ENCODE peak calls at places on chromosomes 2 and 18, in nine cellular contexts. Z is A549; Q is NB4; V is AG09309; J is naive thymus-derived CD4-positive, alpha-beta T cell; B is GM23338; C is HCT116; U is heart left ventricle; N is AG04450. A is an unnamed sample.

GRCh38 chr2:47310801-47311560 is 92.0 kb upstream of the MSH2 start:
- DNase-seq in Z (no peak), Q (no peak), V (no peak), J (no peak), B (no peak), C (no peak), U (peak; percentile 45), N (no peak), A (no peak)

GRCh38 chr2:16006537-16007166 is 66.3 kb downstream of the MYCN start:
- DNase-seq in Z (no peak), Q (peak; percentile 15), V (no peak), J (no peak), B (no peak), C (no peak), U (no peak), N (no peak), A (no peak)

GRCh38 chr18:43563780-43564179 is 286.5 kb upstream of the SYT4 start:
- DNase-seq in Z (no peak), Q (peak; percentile 44), V (peak; percentile 11), J (no peak), B (peak; percentile 75), C (no peak), U (no peak), N (no peak), A (no peak)

GRCh38 chr2:34099377-34099776 is 500.3 kb upstream of the FAM98A start:
- DNase-seq in Z (no peak), Q (no peak), V (no peak), J (no peak), B (no peak), C (no peak), U (no peak), N (no peak), A (no peak)

GRCh38 chr2:20611077-20611843 is 39.6 kb downstream of the HS1BP3 start:
- DNase-seq in Z (no peak), Q (no peak), V (no peak), J (no peak), B (peak; percentile 48), C (no peak), U (peak; percentile 88), N (peak; percentile 68), A (no peak)

GRCh38 chr18:7329036-7329435 is 98.1 kb downstream of the LRRC30 start:
- DNase-seq in Z (no peak), Q (no peak), V (no peak), J (no peak), B (no peak), C (no peak), U (no peak), N (no peak), A (no peak)

GRCh38 chr2:41395692-41396091 is 652.1 kb upstream of the PKDCC start:
- DNase-seq in Z (no peak), Q (no peak), V (no peak), J (no peak), B (no peak), C (no peak), U (no peak), N (no peak), A (no peak)

GRCh38 chr2:123648014-123648413 is 377.1 kb upstream of the CNTNAP5 start:
- DNase-seq in Z (no peak), Q (no peak), V (no peak), J (no peak), B (no peak), C (no peak), U (no peak), N (no peak), A (no peak)

GRCh38 chr2:172409042-172409441 is 18.3 kb upstream of the ITGA6 start:
- DNase-seq in Z (no peak), Q (no peak), V (no peak), J (no peak), B (no peak), C (no peak), U (no peak), N (no peak), A (no peak)

GRCh38 chr2:66436546-66436945 is 1.6 kb downstream of the MEIS1 start:
- DNase-seq in Z (no peak), Q (no peak), V (no peak), J (no peak), B (peak; percentile 13), C (no peak), U (no peak), N (no peak), A (no peak)
- H3K4me3 ChIP-seq in Z (no peak overlapping the region), Q (peak overlapping the region; percentile 61), V (peak overlapping the region; percentile 96), J (no peak overlapping the region), B (no peak overlapping the region), C (no peak overlapping the region), U (peak overlapping the region; percentile 63), N (peak overlapping the region; percentile 91), A (peak overlapping the region; percentile 65)

DNA sequence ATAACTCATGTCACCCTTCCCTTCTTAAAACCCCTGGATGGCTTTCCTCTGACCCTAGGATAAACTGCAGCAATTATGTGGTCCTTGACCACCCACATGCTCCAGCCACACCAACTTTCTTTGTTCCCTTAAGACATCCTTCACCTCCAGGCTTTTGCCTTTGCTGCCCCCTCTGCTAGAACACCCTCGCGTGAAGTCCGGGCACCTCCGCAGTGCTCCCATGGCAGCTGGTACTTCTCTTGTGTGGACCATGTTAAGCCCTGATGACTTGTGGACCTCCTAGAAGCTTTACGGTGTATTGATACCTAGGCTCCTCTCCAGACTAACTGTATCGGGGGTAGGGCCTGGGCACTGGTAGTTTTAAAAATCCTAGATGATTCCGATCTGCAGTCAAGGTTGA is 824 bp upstream of the ABHD1 start:
- DNase-seq in Z (no peak), Q (no peak), V (no peak), J (no peak), B (no peak), C (no peak), U (no peak), N (no peak), A (no peak)
- H3K4me3 ChIP-seq in Z (no peak overlapping the region), Q (no peak overlapping the region), V (no peak overlapping the region), J (peak overlapping the region; percentile 59), B (peak overlapping the region; percentile 70), C (no peak overlapping the region), U (peak overlapping the region; percentile 66), N (no peak overlapping the region), A (no peak overlapping the region)

GRCh38 chr2:71700880-71701397 is 247.6 kb downstream of the DYSF start:
- DNase-seq in Z (no peak), Q (no peak), V (no peak), J (no peak), B (no peak), C (no peak), U (peak; percentile 83), N (no peak), A (no peak)
- H3K4me3 ChIP-seq in Z (no peak overlapping the region), Q (no peak overlapping the region), V (no peak overlapping the region), J (no peak overlapping the region), B (no peak overlapping the region), C (no peak overlapping the region), U (no peak overlapping the region), N (no peak overlapping the region), A (no peak overlapping the region)

GRCh38 chr2:174329157-174329715 is 5.5 kb upstream of the SP9 start:
- DNase-seq in Z (no peak), Q (no peak), V (no peak), J (no peak), B (no peak), C (no peak), U (no peak), N (no peak), A (no peak)

GRCh38 chr2:174331731-174332606 is 2.8 kb upstream of the SP9 start:
- DNase-seq in Z (no peak), Q (peak; percentile 24), V (no peak), J (no peak), B (peak; percentile 66), C (no peak), U (no peak), N (no peak), A (no peak)

GRCh38 chr2:174332607-174333001 is 2.1 kb upstream of the SP9 start:
- DNase-seq in Z (no peak), Q (peak; percentile 28), V (no peak), J (no peak), B (peak; percentile 82), C (no peak), U (no peak), N (no peak), A (no peak)

GRCh38 chr2:174333017-174333501 is 1.7 kb upstream of the SP9 start:
- DNase-seq in Z (no peak), Q (no peak), V (no peak), J (no peak), B (no peak), C (no peak), U (no peak), N (no peak), A (no peak)

DNA sequence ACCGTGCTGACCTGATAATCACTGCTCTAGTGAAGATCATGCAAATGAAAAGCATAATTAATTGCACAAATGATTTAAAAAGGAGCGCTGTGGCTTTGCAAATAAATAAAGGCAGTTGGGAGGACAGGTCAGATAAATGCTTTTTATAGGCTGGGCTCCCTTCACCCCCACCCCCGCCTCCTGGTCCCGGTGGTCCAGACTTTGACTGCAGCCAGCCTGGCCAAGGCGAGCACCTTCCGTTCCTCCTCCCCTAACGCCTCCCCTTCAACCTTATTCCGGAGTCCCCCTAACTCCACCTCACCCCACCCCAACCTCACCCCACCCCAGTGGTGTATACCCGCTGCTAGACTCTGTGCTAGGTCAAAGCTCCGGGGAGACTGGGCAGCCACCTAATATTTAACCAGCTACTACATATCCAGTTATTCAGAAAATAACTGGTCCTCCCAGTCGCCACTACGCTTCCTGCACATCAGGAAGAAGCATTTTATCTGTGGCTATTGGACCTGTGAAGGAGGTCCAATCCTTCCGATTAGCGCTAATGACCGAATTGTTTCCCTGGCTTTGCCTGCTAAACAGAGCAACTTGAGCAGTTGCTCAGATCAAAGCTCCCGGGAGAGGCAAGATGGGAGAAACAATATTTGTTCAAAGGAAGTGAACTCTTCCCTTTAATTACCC is 3.7 kb upstream of the SP9 start:
- DNase-seq in Z (no peak), Q (no peak), V (no peak), J (no peak), B (peak; percentile 57), C (no peak), U (no peak), N (no peak), A (no peak)
- H3K4me3 ChIP-seq in Z (no peak overlapping the region), Q (no peak overlapping the region), V (no peak overlapping the region), J (no peak overlapping the region), B (peak overlapping the region; percentile 49), C (no peak overlapping the region), U (no peak overlapping the region), N (no peak overlapping the region), A (no peak overlapping the region)

GRCh38 chr2:135743860-135744259 is 2.2 kb downstream of the UBXN4 start:
- DNase-seq in Z (no peak), Q (no peak), V (no peak), J (no peak), B (no peak), C (no peak), U (no peak), N (no peak), A (peak; percentile 95)

GRCh38 chr2:135744761-135745314 is 3.2 kb downstream of the UBXN4 start:
- DNase-seq in Z (peak; percentile 73), Q (peak; percentile 69), V (no peak), J (no peak), B (peak; percentile 52), C (no peak), U (no peak), N (no peak), A (no peak)

GRCh38 chr2:135741395-135742306 is at the start of gene UBXN4:
- DNase-seq in Z (peak; percentile 91), Q (peak; percentile 100), V (peak; percentile 95), J (peak; percentile 92), B (peak; percentile 98), C (peak; percentile 98), U (peak; percentile 98), N (peak; percentile 98), A (peak; percentile 98)

GRCh38 chr2:135742307-135742838 is 718 bp downstream of the UBXN4 start:
- DNase-seq in Z (peak; percentile 21), Q (peak; percentile 75), V (peak; percentile 24), J (peak; percentile 41), B (peak; percentile 63), C (no peak), U (peak; percentile 27), N (no peak), A (peak; percentile 52)

GRCh38 chr2:135741043-135741394 is 636 bp upstream of the UBXN4 start:
- DNase-seq in Z (no peak), Q (no peak), V (no peak), J (no peak), B (no peak), C (no peak), U (no peak), N (no peak), A (no peak)
- H3K4me3 ChIP-seq in Z (no peak overlapping the region), Q (no peak overlapping the region), V (no peak overlapping the region), J (peak overlapping the region; percentile 88), B (no peak overlapping the region), C (no peak overlapping the region), U (no peak overlapping the region), N (no peak overlapping the region), A (peak overlapping the region; percentile 86)

A was measured in retinal pigment epithelial cell.